ENCODE peak calls at places on chromosomes 1 and 21, in four cellular contexts. N, Q, E and M are unnamed samples.

GRCh38 chr1:43308635-43309580 is 8.1 kb downstream of the TIE1 start:
- DNase-seq in N (no peak), Q (no peak), E (no peak), M (no peak)

GRCh38 chr1:28516518-28516956 is 10.7 kb downstream of the RCC1 start:
- DNase-seq in N (no peak), Q (no peak), E (no peak), M (no peak)

GRCh38 chr21:17688912-17689874 is 76.5 kb upstream of the BTG3 start:
- DNase-seq in N (peak), Q (peak), E (no peak), M (no peak)

GRCh38 chr1:113153116-113153803 is 80.3 kb downstream of the LRIG2 start:
- DNase-seq in N (peak), Q (peak), E (no peak), M (no peak)

GRCh38 chr1:5709976-5710375 is 282.2 kb downstream of the NPHP4 start:
- DNase-seq in N (no peak), Q (no peak), E (no peak), M (no peak)

GRCh38 chr1:103576065-103576464 is 4.7 kb downstream of the AMY2B start:
- DNase-seq in N (no peak), Q (no peak), E (peak), M (no peak)

GRCh38 chr21:41643246-41643966 is 123.4 kb downstream of the RIPK4 start:
- DNase-seq in N (no peak), Q (no peak), E (no peak), M (no peak)

GRCh38 chr1:199029855-199030254 is 391.0 kb downstream of the PTPRC start:
- DNase-seq in N (no peak), Q (no peak), E (no peak), M (no peak)

GRCh38 chr1:78114034-78114956 is 68.5 kb downstream of the GIPC2 start:
- DNase-seq in N (peak), Q (peak), E (peak), M (no peak)

GRCh38 chr1:180919183-180919700 is 6.5 kb downstream of the KIAA1614 start:
- DNase-seq in N (no peak), Q (no peak), E (no peak), M (no peak)

GRCh38 chr1:226308166-226308722 is 720 bp downstream of the LIN9 start:
- DNase-seq in N (peak), Q (no peak), E (peak), M (no peak)

GRCh38 chr1:210677533-210677932 is 348.8 kb downstream of the HHAT start:
- DNase-seq in N (no peak), Q (no peak), E (peak), M (no peak)

GRCh38 chr21:16583567-16583966 is 853.8 kb downstream of the USP25 start:
- DNase-seq in N (no peak), Q (no peak), E (no peak), M (no peak)

GRCh38 chr21:45617021-45617930 is 26.2 kb upstream of the PCBP3 start:
- DNase-seq in N (no peak), Q (no peak), E (no peak), M (no peak)

GRCh38 chr1:9593492-9594465 is 5.1 kb downstream of the TMEM201 start:
- DNase-seq in N (peak), Q (peak), E (no peak), M (no peak)

GRCh38 chr1:29052100-29052499 is 71.6 kb downstream of the TMEM200B start:
- DNase-seq in N (no peak), Q (no peak), E (no peak), M (no peak)

GRCh38 chr1:168613689-168614655 is 37.6 kb downstream of the XCL1 start:
- DNase-seq in N (no peak), Q (peak), E (no peak), M (no peak)

GRCh38 chr1:52707927-52708655 is 9.9 kb upstream of the COA7 start:
- DNase-seq in N (peak), Q (no peak), E (no peak), M (no peak)

GRCh38 chr1:8397511-8397910 is 79.6 kb downstream of the SLC45A1 start:
- DNase-seq in N (no peak), Q (no peak), E (peak), M (no peak)

GRCh38 chr1:70890408-70890807 is 157.2 kb downstream of the PTGER3 start:
- DNase-seq in N (no peak), Q (no peak), E (no peak), M (no peak)

GRCh38 chr21:17550671-17551308 is 37.9 kb downstream of the CXADR start:
- DNase-seq in N (no peak), Q (no peak), E (no peak), M (no peak)

GRCh38 chr1:59498640-59499039 is 201.7 kb downstream of the FGGY start:
- DNase-seq in N (no peak), Q (no peak), E (no peak), M (no peak)

GRCh38 chr1:240613353-240614142 is 1.6 kb upstream of the GREM2 start:
- DNase-seq in N (no peak), Q (no peak), E (peak), M (no peak)

GRCh38 chr1:226973898-226974543 is 33.9 kb downstream of the COQ8A start:
- DNase-seq in N (no peak), Q (no peak), E (no peak), M (peak)

GRCh38 chr1:248599396-248599795 is 1.9 kb upstream of the OR2T10 start:
- DNase-seq in N (no peak), Q (no peak), E (no peak), M (no peak)

GRCh38 chr1:79044974-79045650 is 38.6 kb upstream of the ADGRL4 start:
- DNase-seq in N (no peak), Q (no peak), E (no peak), M (no peak)

GRCh38 chr21:45996311-45997204 is 15.0 kb downstream of the COL6A1 start:
- DNase-seq in N (no peak), Q (peak), E (no peak), M (peak)

DNA sequence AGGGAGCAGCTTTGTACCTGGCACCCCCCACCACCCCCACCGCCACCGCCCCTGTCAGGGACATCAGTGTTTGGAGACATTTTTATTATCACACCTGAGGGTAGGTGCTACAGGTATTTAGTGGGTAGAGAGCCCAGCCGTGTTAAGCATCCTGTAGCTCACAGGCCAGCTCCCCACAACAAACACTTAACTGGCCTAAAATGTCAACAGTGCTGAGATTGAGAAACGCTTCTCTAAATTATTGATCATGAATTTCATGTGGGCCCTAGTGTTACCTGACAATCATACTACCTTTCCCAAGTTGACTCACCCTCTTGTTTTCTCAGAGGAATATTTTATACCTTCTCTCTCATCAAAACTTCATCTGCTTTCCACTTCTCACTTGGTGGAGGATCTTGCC is 21.4 kb downstream of the ELF3 start:
- DNase-seq in N (no peak), Q (no peak), E (no peak), M (no peak)
- H3K27ac ChIP-seq in N (peak), Q (no peak), E (no peak), M (no peak)

GRCh38 chr1:45643978-45644377 is 20.1 kb upstream of the CCDC17 start:
- DNase-seq in N (peak), Q (no peak), E (peak), M (no peak)
- TF ChIP-seq CTCF in N (peak), Q (peak), E (peak), M (no peak)

GRCh38 chr1:234863596-234863995 is 253.6 kb upstream of the IRF2BP2 start:
- DNase-seq in N (no peak), Q (peak), E (no peak), M (peak)
- H3K27ac ChIP-seq in N (peak), Q (peak), E (no peak), M (peak)

GRCh38 chr21:39913651-39914145 is 46.5 kb downstream of the PCP4 start:
- DNase-seq in N (no peak), Q (no peak), E (no peak), M (no peak)

GRCh38 chr21:39915881-39916280 is 48.6 kb downstream of the PCP4 start:
- DNase-seq in N (no peak), Q (no peak), E (no peak), M (no peak)

GRCh38 chr21:39911792-39912191 is 44.6 kb downstream of the PCP4 start:
- DNase-seq in N (no peak), Q (no peak), E (no peak), M (no peak)

GRCh38 chr21:39908265-39908923 is 41.2 kb downstream of the PCP4 start:
- DNase-seq in N (no peak), Q (no peak), E (no peak), M (no peak)

GRCh38 chr21:39911286-39911685 is 44.0 kb downstream of the PCP4 start:
- DNase-seq in N (no peak), Q (no peak), E (peak), M (no peak)
- TF ChIP-seq CTCF in N (no peak), Q (peak), E (peak), M (no peak)

GRCh38 chr1:44679468-44679867 is 5.0 kb downstream of the ARMH1 start:
- DNase-seq in N (no peak), Q (no peak), E (no peak), M (no peak)
- H3K27ac ChIP-seq in N (no peak), Q (no peak), E (no peak), M (no peak)

GRCh38 chr1:156618853-156619581 is at the start of gene HAPLN2:
- DNase-seq in N (peak), Q (peak), E (no peak), M (no peak)
- TF ChIP-seq CTCF in N (peak), Q (peak), E (peak), M (no peak)

DNA sequence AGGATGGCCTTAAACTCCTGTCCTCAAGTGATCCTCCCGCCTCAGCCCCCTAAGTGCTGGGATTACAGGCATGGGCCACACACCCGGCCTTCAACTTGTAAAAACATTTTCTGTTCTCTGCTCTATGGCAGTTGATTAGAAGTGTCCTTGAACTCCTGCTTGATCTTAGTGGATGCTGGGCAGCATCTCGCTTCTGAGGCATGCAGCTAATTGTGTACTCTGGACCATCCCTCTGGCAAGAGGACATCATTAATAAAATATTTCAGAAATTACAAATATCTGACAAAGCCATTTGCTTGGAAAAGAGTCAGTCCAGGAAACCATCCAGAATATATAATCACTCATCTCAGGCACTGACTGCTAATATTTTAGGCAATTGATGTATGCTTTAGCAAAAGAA is 8.1 kb downstream of the NGF start:
- DNase-seq in N (no peak), Q (no peak), E (no peak), M (no peak)
- H3K27ac ChIP-seq in N (no peak), Q (no peak), E (no peak), M (peak)